ENCODE peak calls at places on chromosomes 12 and 14, in five cellular contexts. One of them, this sample, is unnamed.

GRCh38 chr14:51828017-51828797 is 32.2 kb upstream of the GNG2 start:
- DNase-seq in stimulated activated naive CD8-positive, alpha-beta T cell treated with anti-CD3 and anti-CD28 coated beads, Interleukin-15, Interleukin-2, amounts not matched to agents 100 U/mL and 50 U/mL, for 24 hours: peak
- DNase-seq in EL: peak
- DNase-seq in T-helper 22 cell: peak
- DNase-seq in NCI-H2029: no peak
- DNase-seq in this sample: peak

GRCh38 chr14:67526676-67527459 is 6.2 kb upstream of the PLEKHH1 start:
- DNase-seq in NCI-H2029: peak
- DNase-seq in stimulated activated naive CD8-positive, alpha-beta T cell treated with anti-CD3 and anti-CD28 coated beads, Interleukin-15, Interleukin-2, amounts not matched to agents 100 U/mL and 50 U/mL, for 24 hours: peak
- DNase-seq in EL: peak
- DNase-seq in T-helper 22 cell: no peak
- DNase-seq in this sample: peak

GRCh38 chr12:83470749-83471148 is 784.0 kb downstream of the TMTC2 start:
- DNase-seq in T-helper 22 cell: no peak
- DNase-seq in NCI-H2029: no peak
- DNase-seq in stimulated activated naive CD8-positive, alpha-beta T cell treated with anti-CD3 and anti-CD28 coated beads, Interleukin-15, Interleukin-2, amounts not matched to agents 100 U/mL and 50 U/mL, for 24 hours: no peak
- DNase-seq in EL: no peak
- DNase-seq in this sample: no peak

GRCh38 chr12:89307665-89308253 is 44.5 kb downstream of the DUSP6 start:
- DNase-seq in EL: no peak
- DNase-seq in NCI-H2029: peak
- DNase-seq in T-helper 22 cell: no peak
- DNase-seq in stimulated activated naive CD8-positive, alpha-beta T cell treated with anti-CD3 and anti-CD28 coated beads, Interleukin-15, Interleukin-2, amounts not matched to agents 100 U/mL and 50 U/mL, for 24 hours: no peak
- DNase-seq in this sample: no peak

GRCh38 chr12:101781834-101782543 is 42.7 kb upstream of the SYCP3 start:
- DNase-seq in stimulated activated naive CD8-positive, alpha-beta T cell treated with anti-CD3 and anti-CD28 coated beads, Interleukin-15, Interleukin-2, amounts not matched to agents 100 U/mL and 50 U/mL, for 24 hours: no peak
- DNase-seq in EL: peak
- DNase-seq in NCI-H2029: no peak
- DNase-seq in T-helper 22 cell: no peak
- DNase-seq in this sample: no peak

GRCh38 chr12:68508536-68509050 is 102.1 kb upstream of the RAP1B start:
- DNase-seq in stimulated activated naive CD8-positive, alpha-beta T cell treated with anti-CD3 and anti-CD28 coated beads, Interleukin-15, Interleukin-2, amounts not matched to agents 100 U/mL and 50 U/mL, for 24 hours: no peak
- DNase-seq in T-helper 22 cell: no peak
- DNase-seq in EL: no peak
- DNase-seq in NCI-H2029: no peak
- DNase-seq in this sample: no peak

GRCh38 chr14:77151245-77151644 is 9.7 kb upstream of the ZDHHC22 start:
- DNase-seq in EL: peak
- DNase-seq in NCI-H2029: no peak
- DNase-seq in T-helper 22 cell: no peak
- DNase-seq in stimulated activated naive CD8-positive, alpha-beta T cell treated with anti-CD3 and anti-CD28 coated beads, Interleukin-15, Interleukin-2, amounts not matched to agents 100 U/mL and 50 U/mL, for 24 hours: peak
- DNase-seq in this sample: peak

GRCh38 chr14:79437951-79438350 is 773.4 kb downstream of the DIO2 start:
- DNase-seq in EL: no peak
- DNase-seq in T-helper 22 cell: no peak
- DNase-seq in stimulated activated naive CD8-positive, alpha-beta T cell treated with anti-CD3 and anti-CD28 coated beads, Interleukin-15, Interleukin-2, amounts not matched to agents 100 U/mL and 50 U/mL, for 24 hours: no peak
- DNase-seq in NCI-H2029: no peak
- DNase-seq in this sample: no peak

GRCh38 chr12:52865090-52865944 is 16.5 kb upstream of the KRT78 start:
- DNase-seq in EL: peak
- DNase-seq in stimulated activated naive CD8-positive, alpha-beta T cell treated with anti-CD3 and anti-CD28 coated beads, Interleukin-15, Interleukin-2, amounts not matched to agents 100 U/mL and 50 U/mL, for 24 hours: peak
- DNase-seq in NCI-H2029: peak
- DNase-seq in T-helper 22 cell: no peak
- DNase-seq in this sample: peak

GRCh38 chr12:114319422-114319821 is 86.5 kb downstream of the TBX5 start:
- DNase-seq in T-helper 22 cell: no peak
- DNase-seq in NCI-H2029: no peak
- DNase-seq in EL: peak
- DNase-seq in stimulated activated naive CD8-positive, alpha-beta T cell treated with anti-CD3 and anti-CD28 coated beads, Interleukin-15, Interleukin-2, amounts not matched to agents 100 U/mL and 50 U/mL, for 24 hours: no peak
- DNase-seq in this sample: peak

GRCh38 chr12:54060975-54061778 is 7.5 kb downstream of the HOXC4 start:
- DNase-seq in stimulated activated naive CD8-positive, alpha-beta T cell treated with anti-CD3 and anti-CD28 coated beads, Interleukin-15, Interleukin-2, amounts not matched to agents 100 U/mL and 50 U/mL, for 24 hours: no peak
- DNase-seq in NCI-H2029: no peak
- DNase-seq in EL: peak
- DNase-seq in T-helper 22 cell: no peak
- DNase-seq in this sample: no peak

GRCh38 chr14:64060199-64060545 is 207.4 kb downstream of the SYNE2 start:
- DNase-seq in NCI-H2029: no peak
- DNase-seq in stimulated activated naive CD8-positive, alpha-beta T cell treated with anti-CD3 and anti-CD28 coated beads, Interleukin-15, Interleukin-2, amounts not matched to agents 100 U/mL and 50 U/mL, for 24 hours: no peak
- DNase-seq in EL: no peak
- DNase-seq in T-helper 22 cell: no peak
- DNase-seq in this sample: no peak

GRCh38 chr14:77848031-77848430 is 48.1 kb downstream of the ADCK1 start:
- DNase-seq in NCI-H2029: no peak
- DNase-seq in T-helper 22 cell: no peak
- DNase-seq in stimulated activated naive CD8-positive, alpha-beta T cell treated with anti-CD3 and anti-CD28 coated beads, Interleukin-15, Interleukin-2, amounts not matched to agents 100 U/mL and 50 U/mL, for 24 hours: no peak
- DNase-seq in EL: peak
- DNase-seq in this sample: no peak

GRCh38 chr12:88665051-88665450 is 84.8 kb upstream of the KITLG start:
- DNase-seq in NCI-H2029: no peak
- DNase-seq in stimulated activated naive CD8-positive, alpha-beta T cell treated with anti-CD3 and anti-CD28 coated beads, Interleukin-15, Interleukin-2, amounts not matched to agents 100 U/mL and 50 U/mL, for 24 hours: no peak
- DNase-seq in T-helper 22 cell: no peak
- DNase-seq in EL: peak
- DNase-seq in this sample: no peak

GRCh38 chr12:109310247-109311125 is 1.4 kb upstream of the FOXN4 start:
- DNase-seq in T-helper 22 cell: no peak
- DNase-seq in EL: no peak
- DNase-seq in stimulated activated naive CD8-positive, alpha-beta T cell treated with anti-CD3 and anti-CD28 coated beads, Interleukin-15, Interleukin-2, amounts not matched to agents 100 U/mL and 50 U/mL, for 24 hours: peak
- DNase-seq in NCI-H2029: peak
- DNase-seq in this sample: no peak

GRCh38 chr14:76716285-76716684 is 45.0 kb upstream of the VASH1 start:
- DNase-seq in EL: no peak
- DNase-seq in stimulated activated naive CD8-positive, alpha-beta T cell treated with anti-CD3 and anti-CD28 coated beads, Interleukin-15, Interleukin-2, amounts not matched to agents 100 U/mL and 50 U/mL, for 24 hours: no peak
- DNase-seq in T-helper 22 cell: no peak
- DNase-seq in NCI-H2029: no peak
- DNase-seq in this sample: no peak

GRCh38 chr12:94587266-94588241 is 62.8 kb downstream of the TMCC3 start:
- DNase-seq in NCI-H2029: no peak
- DNase-seq in EL: no peak
- DNase-seq in stimulated activated naive CD8-positive, alpha-beta T cell treated with anti-CD3 and anti-CD28 coated beads, Interleukin-15, Interleukin-2, amounts not matched to agents 100 U/mL and 50 U/mL, for 24 hours: no peak
- DNase-seq in T-helper 22 cell: no peak
- DNase-seq in this sample: peak

GRCh38 chr14:104580961-104581360 is 1.4 kb downstream of the C14orf180 start:
- DNase-seq in EL: no peak
- DNase-seq in NCI-H2029: peak
- DNase-seq in T-helper 22 cell: no peak
- DNase-seq in stimulated activated naive CD8-positive, alpha-beta T cell treated with anti-CD3 and anti-CD28 coated beads, Interleukin-15, Interleukin-2, amounts not matched to agents 100 U/mL and 50 U/mL, for 24 hours: no peak
- DNase-seq in this sample: peak

GRCh38 chr14:91649930-91650329 is 82.0 kb downstream of the CATSPERB start:
- DNase-seq in EL: peak
- DNase-seq in stimulated activated naive CD8-positive, alpha-beta T cell treated with anti-CD3 and anti-CD28 coated beads, Interleukin-15, Interleukin-2, amounts not matched to agents 100 U/mL and 50 U/mL, for 24 hours: no peak
- DNase-seq in T-helper 22 cell: no peak
- DNase-seq in NCI-H2029: no peak
- DNase-seq in this sample: peak

GRCh38 chr14:74691456-74691855 is 21.4 kb downstream of the AREL1 start:
- DNase-seq in stimulated activated naive CD8-positive, alpha-beta T cell treated with anti-CD3 and anti-CD28 coated beads, Interleukin-15, Interleukin-2, amounts not matched to agents 100 U/mL and 50 U/mL, for 24 hours: no peak
- DNase-seq in T-helper 22 cell: no peak
- DNase-seq in NCI-H2029: no peak
- DNase-seq in EL: no peak
- DNase-seq in this sample: no peak

GRCh38 chr12:106907411-106907810 is 48.3 kb upstream of the TMEM263 start:
- DNase-seq in EL: no peak
- DNase-seq in stimulated activated naive CD8-positive, alpha-beta T cell treated with anti-CD3 and anti-CD28 coated beads, Interleukin-15, Interleukin-2, amounts not matched to agents 100 U/mL and 50 U/mL, for 24 hours: no peak
- DNase-seq in NCI-H2029: no peak
- DNase-seq in T-helper 22 cell: no peak
- DNase-seq in this sample: no peak

GRCh38 chr14:105387530-105387922 is 10.8 kb upstream of the TEX22 start:
- DNase-seq in EL: no peak
- DNase-seq in T-helper 22 cell: no peak
- DNase-seq in NCI-H2029: no peak
- DNase-seq in stimulated activated naive CD8-positive, alpha-beta T cell treated with anti-CD3 and anti-CD28 coated beads, Interleukin-15, Interleukin-2, amounts not matched to agents 100 U/mL and 50 U/mL, for 24 hours: no peak
- DNase-seq in this sample: no peak

GRCh38 chr14:44165286-44165685 is 341.8 kb downstream of the FSCB start:
- DNase-seq in T-helper 22 cell: no peak
- DNase-seq in EL: no peak
- DNase-seq in stimulated activated naive CD8-positive, alpha-beta T cell treated with anti-CD3 and anti-CD28 coated beads, Interleukin-15, Interleukin-2, amounts not matched to agents 100 U/mL and 50 U/mL, for 24 hours: no peak
- DNase-seq in NCI-H2029: no peak
- DNase-seq in this sample: no peak

GRCh38 chr14:105097797-105098127 is 32.5 kb upstream of the GPR132 start:
- DNase-seq in T-helper 22 cell: no peak
- DNase-seq in NCI-H2029: no peak
- DNase-seq in EL: no peak
- DNase-seq in stimulated activated naive CD8-positive, alpha-beta T cell treated with anti-CD3 and anti-CD28 coated beads, Interleukin-15, Interleukin-2, amounts not matched to agents 100 U/mL and 50 U/mL, for 24 hours: no peak
- DNase-seq in this sample: no peak

GRCh38 chr14:33986804-33987203 is 35.9 kb upstream of the EGLN3 start:
- DNase-seq in T-helper 22 cell: no peak
- DNase-seq in stimulated activated naive CD8-positive, alpha-beta T cell treated with anti-CD3 and anti-CD28 coated beads, Interleukin-15, Interleukin-2, amounts not matched to agents 100 U/mL and 50 U/mL, for 24 hours: no peak
- DNase-seq in EL: peak
- DNase-seq in NCI-H2029: no peak
- DNase-seq in this sample: no peak

GRCh38 chr12:20963303-20963702 is 152.8 kb downstream of the SLCO1B3 start:
- DNase-seq in stimulated activated naive CD8-positive, alpha-beta T cell treated with anti-CD3 and anti-CD28 coated beads, Interleukin-15, Interleukin-2, amounts not matched to agents 100 U/mL and 50 U/mL, for 24 hours: no peak
- DNase-seq in EL: no peak
- DNase-seq in T-helper 22 cell: no peak
- DNase-seq in NCI-H2029: no peak
- DNase-seq in this sample: no peak

GRCh38 chr12:113831016-113831415 is 135.1 kb downstream of the RBM19 start:
- DNase-seq in T-helper 22 cell: no peak
- DNase-seq in NCI-H2029: no peak
- DNase-seq in stimulated activated naive CD8-positive, alpha-beta T cell treated with anti-CD3 and anti-CD28 coated beads, Interleukin-15, Interleukin-2, amounts not matched to agents 100 U/mL and 50 U/mL, for 24 hours: no peak
- DNase-seq in EL: peak
- DNase-seq in this sample: no peak

GRCh38 chr12:5264006-5264405 is 167.9 kb upstream of the NTF3 start:
- DNase-seq in NCI-H2029: peak
- DNase-seq in stimulated activated naive CD8-positive, alpha-beta T cell treated with anti-CD3 and anti-CD28 coated beads, Interleukin-15, Interleukin-2, amounts not matched to agents 100 U/mL and 50 U/mL, for 24 hours: no peak
- DNase-seq in T-helper 22 cell: no peak
- DNase-seq in EL: no peak
- DNase-seq in this sample: no peak

GRCh38 chr14:101358726-101359125 is 202.6 kb upstream of the DIO3 start:
- DNase-seq in T-helper 22 cell: no peak
- DNase-seq in stimulated activated naive CD8-positive, alpha-beta T cell treated with anti-CD3 and anti-CD28 coated beads, Interleukin-15, Interleukin-2, amounts not matched to agents 100 U/mL and 50 U/mL, for 24 hours: no peak
- DNase-seq in NCI-H2029: no peak
- DNase-seq in EL: no peak
- DNase-seq in this sample: no peak

GRCh38 chr14:42869681-42870080 is 1263.0 kb downstream of the LRFN5 start:
- DNase-seq in T-helper 22 cell: no peak
- DNase-seq in NCI-H2029: no peak
- DNase-seq in stimulated activated naive CD8-positive, alpha-beta T cell treated with anti-CD3 and anti-CD28 coated beads, Interleukin-15, Interleukin-2, amounts not matched to agents 100 U/mL and 50 U/mL, for 24 hours: no peak
- DNase-seq in EL: no peak
- DNase-seq in this sample: no peak

This sample was measured in adrenal gland.